ENCODE peak calls at places on chromosomes 7 and 10, in nine cellular contexts. I, U, K, Z, C, T, H, B and N are unnamed samples.
A peak's percentile ranks its signal among the peaks of the same experiment; 100 is the strongest.

GRCh38 chr7:50166997-50167961 is 74.2 kb upstream of the ZPBP start:
- DNase-seq in C (no peak), H (peak; percentile 47), K (no peak), T (no peak), B (no peak), I (no peak), Z (no peak), U (no peak), N (no peak)

GRCh38 chr7:43570688-43571365 is 12.1 kb upstream of the STK17A start:
- DNase-seq in C (peak; percentile 42), Z (peak; percentile 54), U (no peak), K (no peak), I (no peak), T (no peak), H (no peak), B (no peak), N (no peak)

GRCh38 chr7:98872328-98872924 is 2.6 kb upstream of the TMEM130 start:
- DNase-seq in I (no peak), H (peak; percentile 81), K (no peak), B (no peak), T (peak; percentile 13), U (no peak), C (peak; percentile 25), Z (peak; percentile 16), N (no peak)

GRCh38 chr10:29144126-29144525 is 144.7 kb upstream of the LYZL1 start:
- DNase-seq in I (no peak), Z (no peak), K (no peak), C (no peak), B (no peak), H (no peak), T (no peak), U (no peak), N (no peak)

GRCh38 chr10:3099291-3100092 is 32.1 kb downstream of the PFKP start:
- DNase-seq in Z (peak; percentile 11), B (no peak), H (no peak), T (peak; percentile 44), K (no peak), U (no peak), C (peak; percentile 86), I (no peak), N (no peak)

GRCh38 chr7:118029881-118030422 is 154.0 kb upstream of the LSM8 start:
- DNase-seq in U (no peak), T (no peak), B (no peak), H (no peak), Z (no peak), I (no peak), K (no peak), C (no peak), N (no peak)

GRCh38 chr10:63275094-63275493 is 142.0 kb downstream of the NRBF2 start:
- DNase-seq in C (no peak), H (no peak), T (no peak), U (no peak), B (no peak), I (no peak), Z (no peak), K (no peak), N (no peak)

GRCh38 chr7:158097511-158098124 is 490.0 kb downstream of the PTPRN2 start:
- DNase-seq in U (no peak), C (no peak), I (no peak), H (no peak), K (no peak), T (peak; percentile 52), B (no peak), Z (no peak), N (no peak)

GRCh38 chr7:63899691-63900393 is 98.8 kb upstream of the ZNF722 start:
- DNase-seq in K (peak; percentile 86), H (no peak), C (peak; percentile 2), B (peak; percentile 73), I (peak; percentile 67), U (peak; percentile 73), T (no peak), Z (no peak), N (peak; percentile 70)

GRCh38 chr7:36440880-36441279 is 51.2 kb downstream of the ANLN start:
- DNase-seq in K (no peak), H (peak; percentile 40), B (no peak), Z (peak; percentile 33), C (peak; percentile 39), T (no peak), I (no peak), U (no peak), N (no peak)

GRCh38 chr7:145978769-145979168 is 137.8 kb upstream of the CNTNAP2 start:
- DNase-seq in Z (no peak), U (no peak), B (no peak), T (no peak), I (no peak), K (no peak), C (no peak), H (no peak), N (no peak)

GRCh38 chr10:31657471-31657844 is 271.2 kb downstream of the ARHGAP12 start:
- DNase-seq in T (no peak), I (no peak), H (no peak), C (no peak), U (no peak), B (no peak), K (no peak), Z (no peak), N (no peak)

GRCh38 chr7:11192506-11192905 is 218.8 kb downstream of the PHF14 start:
- DNase-seq in K (no peak), Z (peak; percentile 56), U (no peak), C (no peak), H (no peak), B (no peak), T (no peak), I (no peak), N (no peak)

GRCh38 chr7:94888542-94888941 is 18.9 kb upstream of the PPP1R9A start:
- DNase-seq in B (no peak), U (no peak), Z (no peak), I (no peak), H (peak; percentile 33), T (no peak), C (peak; percentile 60), K (peak; percentile 43), N (no peak)

GRCh38 chr10:91700273-91700672 is 67.4 kb upstream of the PPP1R3C start:
- DNase-seq in B (no peak), K (no peak), H (no peak), T (no peak), U (no peak), I (no peak), Z (no peak), C (no peak), N (no peak)

GRCh38 chr7:11341285-11341944 is 367.7 kb downstream of the PHF14 start:
- DNase-seq in Z (peak; percentile 18), B (no peak), I (no peak), H (peak; percentile 89), U (no peak), K (no peak), T (no peak), C (peak; percentile 32), N (no peak)

GRCh38 chr10:95475003-95475383 is 86.2 kb downstream of the SORBS1 start:
- DNase-seq in U (no peak), C (no peak), T (no peak), I (no peak), H (no peak), B (no peak), Z (no peak), K (no peak), N (no peak)

GRCh38 chr10:123202526-123202925 is 48.3 kb downstream of the BUB3 start:
- DNase-seq in C (no peak), K (no peak), Z (no peak), I (no peak), T (no peak), B (no peak), U (no peak), H (no peak), N (no peak)

GRCh38 chr10:114683162-114683561 is 25.1 kb upstream of the ABLIM1 start:
- DNase-seq in I (no peak), U (no peak), C (peak; percentile 87), K (no peak), B (no peak), T (no peak), H (no peak), Z (no peak), N (no peak)

GRCh38 chr10:100340948-100341847 is 5.8 kb upstream of the SCD start:
- DNase-seq in K (no peak), B (no peak), I (no peak), C (no peak), T (no peak), U (no peak), Z (no peak), H (no peak), N (no peak)

GRCh38 chr7:96547371-96547811 is 162.3 kb downstream of the SEM1 start:
- DNase-seq in H (no peak), Z (no peak), C (peak; percentile 55), K (no peak), B (no peak), T (no peak), I (no peak), U (no peak), N (no peak)

GRCh38 chr10:128660726-128661125 is 534.5 kb upstream of the MKI67 start:
- DNase-seq in U (no peak), Z (no peak), H (no peak), T (no peak), K (no peak), C (no peak), B (no peak), I (no peak), N (no peak)